ENCODE peak calls at places on chromosome 17, in ten cellular contexts. H, E, O, Y, W, P, M, U, K and F are unnamed samples.

GRCh38 chr17:80989586-80989913 is 2.1 kb upstream of the CHMP6 start:
- DNase-seq in H (no peak), E (no peak), O (no peak), Y (no peak), W (no peak), P (no peak), M (no peak), U (no peak), K (no peak), F (no peak)

GRCh38 chr17:2695243-2695960 is 16.2 kb downstream of the CLUH start:
- DNase-seq in H (no peak), E (no peak), O (peak), Y (no peak), W (no peak), P (no peak), M (no peak), U (no peak), K (no peak), F (peak)

GRCh38 chr17:31388770-31389672 is 2.5 kb upstream of the RAB11FIP4 start:
- DNase-seq in H (no peak), E (no peak), O (peak), Y (no peak), W (no peak), P (peak), M (peak), U (peak), K (peak), F (no peak)

GRCh38 chr17:14515015-14515414 is 214.1 kb downstream of the HS3ST3B1 start:
- DNase-seq in H (no peak), E (no peak), O (no peak), Y (no peak), W (no peak), P (no peak), M (no peak), U (no peak), K (peak), F (no peak)

GRCh38 chr17:19741832-19742457 is 6.2 kb downstream of the ALDH3A1 start:
- DNase-seq in H (no peak), E (no peak), O (no peak), Y (peak), W (no peak), P (no peak), M (no peak), U (no peak), K (no peak), F (no peak)

GRCh38 chr17:1994707-1995106 is 30.4 kb downstream of the RTN4RL1 start:
- DNase-seq in H (no peak), E (no peak), O (no peak), Y (no peak), W (no peak), P (no peak), M (no peak), U (no peak), K (no peak), F (no peak)

GRCh38 chr17:20232611-20233010 is 223.5 kb downstream of the SPECC1 start:
- DNase-seq in H (no peak), E (no peak), O (no peak), Y (no peak), W (no peak), P (no peak), M (no peak), U (no peak), K (no peak), F (no peak)

GRCh38 chr17:76250141-76250540 is 9.8 kb upstream of the RNF157 start:
- DNase-seq in H (no peak), E (no peak), O (no peak), Y (no peak), W (no peak), P (no peak), M (no peak), U (no peak), K (no peak), F (no peak)

GRCh38 chr17:6605142-6605541 is 35.4 kb downstream of the KIAA0753 start:
- DNase-seq in H (no peak), E (no peak), O (no peak), Y (no peak), W (no peak), P (no peak), M (no peak), U (no peak), K (no peak), F (no peak)

GRCh38 chr17:46115687-46116086 is 77.5 kb downstream of the KANSL1 start:
- DNase-seq in H (no peak), E (no peak), O (no peak), Y (no peak), W (no peak), P (no peak), M (no peak), U (no peak), K (no peak), F (no peak)

GRCh38 chr17:75003957-75004355 is 8.5 kb upstream of the MRPL58 start:
- DNase-seq in H (no peak), E (no peak), O (no peak), Y (no peak), W (no peak), P (no peak), M (no peak), U (no peak), K (no peak), F (no peak)